ENCODE peak calls at places on chromosome 2, in four cellular contexts. O is CD8-positive, alpha-beta memory T cell; Q is endothelial cell of umbilical vein; W is PC-9. H is an unnamed sample. For H3K36me3, the result is how much of the 10 kb centered on the place peaks cover.

GRCh38 chr2:58900664-58901063 is 659.5 kb upstream of the FANCL start:
- DNase-seq in O (no peak), Q (no peak), W (no peak), H (no peak)

GRCh38 chr2:171327043-171327496 is 106.7 kb downstream of the METTL8 start:
- DNase-seq in O (no peak), Q (peak), W (no peak), H (no peak)

GRCh38 chr2:51807229-51807628 is 775.3 kb upstream of the NRXN1 start:
- DNase-seq in O (no peak), Q (no peak), W (no peak), H (no peak)

GRCh38 chr2:219556413-219556812 is 12.6 kb downstream of the TMEM198 start:
- DNase-seq in O (no peak), Q (no peak), W (no peak), H (no peak)

GRCh38 chr2:149330127-149331022 is at the start of gene LYPD6:
- DNase-seq in O (no peak), Q (peak), W (peak), H (peak)

GRCh38 chr2:42449163-42450087 is 44.4 kb downstream of the KCNG3 start:
- DNase-seq in O (no peak), Q (no peak), W (no peak), H (no peak)

GRCh38 chr2:125745514-125745913 is 910.4 kb upstream of the GYPC start:
- DNase-seq in O (no peak), Q (no peak), W (peak), H (no peak)

GRCh38 chr2:159933727-159934049 is 128.7 kb downstream of the PLA2R1 start:
- DNase-seq in O (no peak), Q (no peak), W (no peak), H (no peak)

GRCh38 chr2:16077601-16078000 is 137.3 kb downstream of the MYCN start:
- DNase-seq in O (no peak), Q (no peak), W (no peak), H (no peak)

GRCh38 chr2:8314063-8314462 is 367.8 kb upstream of the ID2 start:
- DNase-seq in O (no peak), Q (no peak), W (no peak), H (no peak)

GRCh38 chr2:128473175-128474013 is 154.7 kb upstream of the HS6ST1 start:
- DNase-seq in O (no peak), Q (no peak), W (no peak), H (no peak)

GRCh38 chr2:129297430-129297829 is 682.0 kb upstream of the RAB6C start:
- DNase-seq in O (no peak), Q (no peak), W (no peak), H (no peak)

GRCh38 chr2:217900010-217900779 is 102.6 kb downstream of the TNS1 start:
- DNase-seq in O (no peak), Q (no peak), W (no peak), H (no peak)

GRCh38 chr2:145022021-145022670 is 502.2 kb upstream of the ZEB2 start:
- DNase-seq in O (no peak), Q (no peak), W (no peak), H (no peak)

GRCh38 chr2:121128741-121129659 is 156.0 kb downstream of the TFCP2L1 start:
- DNase-seq in O (no peak), Q (peak), W (peak), H (peak)

GRCh38 chr2:164896634-164897033 is 55.0 kb upstream of the COBLL1 start:
- DNase-seq in O (no peak), Q (peak), W (no peak), H (no peak)

GRCh38 chr2:193549661-193550060 is 1354.9 kb upstream of the TMEFF2 start:
- DNase-seq in O (no peak), Q (no peak), W (no peak), H (no peak)

GRCh38 chr2:240460781-240461431 is 25.4 kb downstream of the GPC1 start:
- DNase-seq in O (no peak), Q (no peak), W (no peak), H (peak)

GRCh38 chr2:66070717-66071602 is 364.0 kb upstream of the MEIS1 start:
- DNase-seq in O (no peak), Q (no peak), W (no peak), H (no peak)
- H3K4me3 ChIP-seq in O (no peak), Q (no peak), W (no peak), H (no peak)

GRCh38 chr2:227390468-227391256 is 2.9 kb upstream of the SCYGR1 start:
- DNase-seq in O (no peak), Q (no peak), W (no peak), H (no peak)

GRCh38 chr2:227388537-227389011 is 825 bp upstream of the SCYGR1 start:
- DNase-seq in O (no peak), Q (no peak), W (peak), H (no peak)

GRCh38 chr2:227389661-227390060 is 1.9 kb upstream of the SCYGR1 start:
- DNase-seq in O (no peak), Q (no peak), W (no peak), H (no peak)

GRCh38 chr2:227386630-227387029 is 1.1 kb downstream of the SCYGR1 start:
- DNase-seq in O (no peak), Q (no peak), W (no peak), H (no peak)

DNA sequence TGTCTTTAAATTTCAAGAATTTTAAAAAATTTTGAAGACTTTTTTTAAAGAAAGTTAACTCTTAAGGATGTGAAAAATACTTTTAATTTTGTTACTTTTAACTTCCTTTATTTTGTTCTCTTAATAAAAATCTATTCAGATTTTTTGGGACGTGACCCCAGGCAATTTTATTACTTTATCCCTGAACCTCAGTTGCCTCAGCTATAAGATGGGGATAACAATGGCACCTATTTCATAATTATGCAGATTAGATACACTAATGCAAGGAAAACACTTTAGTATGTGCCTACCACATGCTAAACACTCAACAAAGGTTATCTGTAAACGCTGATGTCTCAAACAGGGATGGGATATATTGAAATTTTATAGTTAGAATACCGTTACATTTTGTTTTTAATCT is 1.5 kb upstream of the SCYGR1 start:
- DNase-seq in O (no peak), Q (no peak), W (no peak), H (no peak)
- H3K36me3 ChIP-seq in O (under half), Q (under half), W (under half), H (under half)

GRCh38 chr2:55301277-55301676 is 32.2 kb upstream of the MTIF2 start:
- DNase-seq in O (no peak), Q (no peak), W (no peak), H (no peak)

GRCh38 chr2:55296393-55296792 is 27.4 kb upstream of the MTIF2 start:
- DNase-seq in O (no peak), Q (no peak), W (no peak), H (no peak)

DNA sequence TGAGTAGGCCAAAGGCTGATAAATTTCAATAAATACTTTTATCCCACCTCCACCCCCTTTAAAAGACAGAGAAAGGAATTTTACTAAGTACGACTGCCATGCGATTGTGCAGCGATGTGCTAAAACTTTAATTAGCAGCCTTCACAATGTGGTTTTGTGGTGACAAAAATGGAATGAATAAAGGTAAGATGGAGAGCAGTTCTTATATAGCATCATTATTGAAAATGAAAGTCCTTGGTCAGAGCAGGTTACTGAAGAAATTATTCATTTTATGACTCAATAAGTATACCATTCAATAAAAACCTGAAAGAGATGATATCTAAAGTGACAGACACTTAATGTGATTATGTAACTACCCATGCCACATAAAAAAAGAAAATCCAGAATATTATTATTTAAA is 33.2 kb upstream of the MTIF2 start:
- DNase-seq in O (no peak), Q (no peak), W (no peak), H (no peak)
- H3K4me3 ChIP-seq in O (no peak), Q (no peak), W (no peak), H (no peak)

GRCh38 chr2:10572693-10573092 is 117.1 kb downstream of the NOL10 start:
- DNase-seq in O (no peak), Q (no peak), W (no peak), H (no peak)

GRCh38 chr2:10576456-10576855 is 113.3 kb downstream of the NOL10 start:
- DNase-seq in O (no peak), Q (no peak), W (no peak), H (no peak)

GRCh38 chr2:10574911-10575310 is 114.9 kb downstream of the NOL10 start:
- DNase-seq in O (no peak), Q (no peak), W (no peak), H (no peak)

GRCh38 chr2:10573709-10574108 is 116.1 kb downstream of the NOL10 start:
- DNase-seq in O (no peak), Q (no peak), W (no peak), H (no peak)

DNA sequence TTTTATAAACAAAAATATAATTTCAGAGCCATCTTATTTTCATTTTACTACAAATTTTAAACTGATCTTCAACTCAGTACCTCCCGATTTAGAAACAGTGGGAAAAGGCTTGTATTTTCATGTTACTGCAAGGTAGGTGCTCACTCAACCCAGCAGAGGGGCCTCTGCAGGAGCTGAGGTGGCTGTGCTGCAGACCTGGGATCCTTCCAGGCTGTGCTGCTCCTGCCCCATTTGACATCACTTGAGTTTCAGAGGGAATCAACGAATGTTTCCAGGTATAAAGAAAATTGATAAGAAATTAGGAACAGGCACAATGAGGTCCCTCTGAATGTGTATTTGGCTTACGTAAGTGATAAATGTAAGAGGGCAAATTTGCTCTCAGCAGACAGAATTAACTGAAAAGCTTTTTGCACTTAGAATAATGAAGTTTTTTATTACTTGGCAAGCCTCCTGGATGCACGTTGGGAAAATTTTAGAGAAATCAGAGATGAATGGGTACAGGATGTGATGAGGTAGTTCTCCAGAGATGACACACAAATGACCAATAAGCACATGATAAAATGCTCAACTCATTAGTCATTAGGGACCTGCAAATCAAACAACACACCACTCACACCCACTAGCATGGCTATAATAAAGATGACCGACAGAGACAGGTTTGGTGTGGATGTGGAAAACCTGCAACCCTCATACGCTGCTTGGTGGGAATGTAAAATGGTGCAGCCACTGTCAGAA is 114.0 kb downstream of the NOL10 start:
- DNase-seq in O (no peak), Q (peak), W (no peak), H (no peak)
- H3K36me3 ChIP-seq in O (under half), Q (under half), W (under half), H (half or more)

DNA sequence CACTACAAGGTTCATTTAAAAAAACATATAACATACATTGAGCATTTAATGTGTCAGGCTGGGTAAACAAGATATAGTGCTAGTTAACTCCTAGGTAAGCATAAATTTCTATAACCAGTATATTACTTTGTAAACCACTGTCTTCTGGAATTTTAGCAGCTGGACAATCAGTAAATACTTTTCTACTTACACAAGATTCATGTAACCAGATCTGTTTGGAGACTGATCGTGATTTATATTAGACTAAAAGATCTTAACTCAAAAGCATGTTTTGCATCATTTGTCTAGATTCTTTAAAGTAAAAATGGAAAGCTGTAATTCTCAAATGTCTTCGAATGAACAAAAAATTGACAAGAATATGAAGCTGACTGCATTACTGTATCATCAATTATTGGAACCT is 941 bp upstream of the SGO2 start:
- DNase-seq in O (no peak), Q (no peak), W (no peak), H (no peak)
- H3K4me3 ChIP-seq in O (peak), Q (no peak), W (peak), H (no peak)

GRCh38 chr2:74373189-74373588 is 6.9 kb downstream of the DCTN1 start:
- DNase-seq in O (no peak), Q (no peak), W (no peak), H (no peak)
- H3K36me3 ChIP-seq in O (under half), Q (under half), W (under half), H (under half)

GRCh38 chr2:101951296-101951695 is 40.5 kb upstream of the IL1R2 start:
- DNase-seq in O (no peak), Q (no peak), W (no peak), H (no peak)
- H3K4me3 ChIP-seq in O (no peak), Q (no peak), W (no peak), H (no peak)